ENCODE peak calls at places on chromosomes 13 and 19, in five cellular contexts. L is stimulated activated CD4-positive, alpha-beta T cell treated with anti-CD3 and anti-CD28 coated beads, Interleukin-4, amount 100 ng/mL, for 4 hours; T is left cardiac atrium; E is body of pancreas; K is nucleus accumbens. A is an unnamed sample.

GRCh38 chr19:6099633-6100032 is 10.7 kb downstream of the RFX2 start:
- DNase-seq in E (no peak), T (no peak), K (no peak), L (no peak), A (no peak)

GRCh38 chr13:105462981-105463380 is 1072.5 kb downstream of the EFNB2 start:
- DNase-seq in E (no peak), L (no peak), K (no peak), T (no peak), A (no peak)

GRCh38 chr13:100530645-100531044 is 57.9 kb downstream of the GGACT start:
- DNase-seq in T (no peak), K (peak; percentile 55), E (no peak), L (no peak), A (no peak)

GRCh38 chr19:17775991-17776803 is 18.7 kb upstream of the B3GNT3 start:
- DNase-seq in K (no peak), L (no peak), E (no peak), T (no peak), A (no peak)

GRCh38 chr19:53982056-53982455 is 9.4 kb upstream of the CACNG6 start:
- DNase-seq in T (no peak), E (no peak), L (no peak), K (no peak), A (no peak)

GRCh38 chr19:19749332-19750130 is 16.6 kb upstream of the ZNF14 start:
- DNase-seq in E (no peak), K (no peak), T (no peak), L (no peak), A (no peak)

GRCh38 chr13:113119166-113119821 is 3.3 kb upstream of the F10 start:
- DNase-seq in L (no peak), T (no peak), E (no peak), K (no peak), A (no peak)

GRCh38 chr13:109700176-109700575 is 86.2 kb downstream of the IRS2 start:
- DNase-seq in K (peak; percentile 54), T (peak; percentile 83), E (peak; percentile 28), L (no peak), A (peak; percentile 72)

GRCh38 chr19:18736415-18737336 is 53.2 kb downstream of the CRTC1 start:
- DNase-seq in E (peak; percentile 85), T (no peak), L (no peak), K (peak; percentile 60), A (peak; percentile 64)

GRCh38 chr19:43380008-43380407 is 26.5 kb downstream of the CD177 start:
- DNase-seq in T (no peak), L (no peak), E (no peak), K (no peak), A (no peak)

GRCh38 chr19:46030861-46031550 is 8.2 kb upstream of the PGLYRP1 start:
- DNase-seq in L (no peak), K (no peak), E (no peak), T (no peak), A (no peak)

GRCh38 chr19:51107406-51108065 is 673 bp downstream of the CTU1 start:
- DNase-seq in T (no peak), E (no peak), K (no peak), L (peak; percentile 26), A (no peak)

GRCh38 chr13:94641432-94641941 is 39.8 kb downstream of the GPR180 start:
- DNase-seq in E (no peak), T (no peak), K (no peak), L (no peak), A (no peak)

GRCh38 chr13:88552966-88553365 is 881.8 kb downstream of the SLITRK5 start:
- DNase-seq in L (no peak), K (no peak), T (no peak), E (no peak), A (no peak)

GRCh38 chr19:12779162-12779993 is 4.0 kb upstream of the HOOK2 start:
- DNase-seq in K (peak; percentile 19), L (no peak), T (peak; percentile 84), E (peak; percentile 36), A (no peak)

GRCh38 chr13:66563076-66563475 is 667.1 kb downstream of the PCDH9 start:
- DNase-seq in L (no peak), E (no peak), T (no peak), K (no peak), A (no peak)

GRCh38 chr19:10143700-10144099 is 24.0 kb upstream of the EIF3G start:
- DNase-seq in E (no peak), T (no peak), L (peak; percentile 14), K (no peak), A (no peak)

GRCh38 chr19:18321729-18322091 is 1.2 kb downstream of the LSM4 start:
- DNase-seq in K (no peak), E (no peak), L (no peak), T (no peak), A (no peak)

GRCh38 chr13:46575321-46575721 is 22.4 kb downstream of the LRCH1 start:
- DNase-seq in K (no peak), L (no peak), T (no peak), E (no peak), A (no peak)

GRCh38 chr19:45492627-45493470 is 4.0 kb downstream of the RTN2 start:
- DNase-seq in T (peak; percentile 74), E (no peak), L (no peak), K (peak; percentile 34), A (peak; percentile 43)

GRCh38 chr13:112714772-112715569 is 25.1 kb downstream of the ATP11A start:
- DNase-seq in L (no peak), E (no peak), K (no peak), T (no peak), A (no peak)

GRCh38 chr19:47156861-47157454 is 26.3 kb downstream of the SAE1 start:
- DNase-seq in K (no peak), T (no peak), E (no peak), L (no peak), A (no peak)

GRCh38 chr13:22496803-22497508 is 683.8 kb upstream of the SGCG start:
- DNase-seq in L (no peak), E (no peak), T (no peak), K (no peak), A (no peak)

GRCh38 chr19:39372047-39372802 is 18.7 kb downstream of the PAF1 start:
- DNase-seq in E (peak; percentile 75), T (peak; percentile 87), K (peak; percentile 71), L (no peak), A (peak; percentile 75)

GRCh38 chr19:2546128-2547032 is 70.5 kb downstream of the GADD45B start:
- DNase-seq in E (peak; percentile 54), L (no peak), T (peak; percentile 93), K (peak; percentile 94), A (peak; percentile 85)

GRCh38 chr13:46160474-46161066 is 21.4 kb downstream of the LCP1 start:
- DNase-seq in K (no peak), E (peak; percentile 24), L (peak; percentile 34), T (no peak), A (no peak)

GRCh38 chr13:94657167-94657566 is 55.2 kb downstream of the SOX21 start:
- DNase-seq in E (no peak), K (no peak), T (no peak), L (no peak), A (no peak)

GRCh38 chr19:50718255-50719118 is 1.1 kb downstream of the SHANK1 start:
- DNase-seq in K (peak; percentile 66), E (no peak), T (no peak), L (peak; percentile 50), A (peak; percentile 11)

GRCh38 chr19:5170329-5170745 is 170.3 kb downstream of the PTPRS start:
- DNase-seq in E (no peak), T (no peak), L (peak; percentile 20), K (no peak), A (peak; percentile 26)